ENCODE peak calls at places on chromosomes 12 and 14, in seven cellular contexts. C is GM23338, A is fibroblast of pulmonary artery, M is transverse colon, P is Calu3, X is Caco-2, Y is fibroblast of the aortic adventitia. K is an unnamed sample.

GRCh38 chr12:34400423-34400881 is 378.2 kb downstream of the ALG10 start:
- DNase-seq in C (no peak), A (no peak), M (peak), P (no peak), X (peak), Y (no peak), K (peak)

GRCh38 chr14:99062216-99062615 is 209.8 kb downstream of the BCL11B start:
- DNase-seq in C (no peak), A (no peak), M (no peak), P (no peak), X (no peak), Y (no peak), K (no peak)

GRCh38 chr12:98893601-98894411 is 248.7 kb downstream of the APAF1 start:
- DNase-seq in C (peak), A (no peak), M (no peak), P (no peak), X (no peak), Y (no peak), K (no peak)

GRCh38 chr12:26293612-26294011 is 98.2 kb downstream of the SSPN start:
- DNase-seq in C (no peak), A (no peak), M (no peak), P (no peak), X (no peak), Y (no peak), K (no peak)

GRCh38 chr12:104218935-104219334 is 3.4 kb downstream of the TXNRD1 start:
- DNase-seq in C (no peak), A (peak), M (no peak), P (no peak), X (no peak), Y (peak), K (no peak)

GRCh38 chr14:86357119-86357518 is 827.2 kb downstream of the FLRT2 start:
- DNase-seq in C (no peak), A (no peak), M (no peak), P (no peak), X (no peak), Y (no peak), K (no peak)

GRCh38 chr12:105935981-105936380 is 202.8 kb downstream of the NUAK1 start:
- DNase-seq in C (no peak), A (peak), M (no peak), P (no peak), X (no peak), Y (no peak), K (no peak)

GRCh38 chr14:80781968-80782367 is 159.6 kb downstream of the CEP128 start:
- DNase-seq in C (no peak), A (peak), M (no peak), P (no peak), X (no peak), Y (peak), K (no peak)

GRCh38 chr12:102652645-102653313 is 172.4 kb upstream of the IGF1 start:
- DNase-seq in C (no peak), A (no peak), M (no peak), P (no peak), X (no peak), Y (no peak), K (no peak)

GRCh38 chr12:64006211-64006610 is 161.7 kb downstream of the SRGAP1 start:
- DNase-seq in C (no peak), A (peak), M (no peak), P (no peak), X (no peak), Y (peak), K (no peak)

GRCh38 chr12:13652105-13652504 is 329.3 kb downstream of the GRIN2B start:
- DNase-seq in C (no peak), A (no peak), M (no peak), P (no peak), X (no peak), Y (no peak), K (no peak)

GRCh38 chr14:40197344-40197743 is 765.1 kb upstream of the FBXO33 start:
- DNase-seq in C (no peak), A (no peak), M (no peak), P (no peak), X (no peak), Y (no peak), K (no peak)

GRCh38 chr12:45299132-45299692 is 83.3 kb downstream of the ANO6 start:
- DNase-seq in C (no peak), A (peak), M (no peak), P (no peak), X (no peak), Y (peak), K (no peak)

GRCh38 chr12:62259311-62259992 is 752 bp upstream of the USP15 start:
- DNase-seq in C (peak), A (no peak), M (peak), P (no peak), X (no peak), Y (no peak), K (no peak)

GRCh38 chr12:112294793-112295192 is 87.4 kb downstream of the HECTD4 start:
- DNase-seq in C (no peak), A (peak), M (no peak), P (peak), X (no peak), Y (peak), K (no peak)

GRCh38 chr14:54738009-54738408 is 164.6 kb downstream of the GCH1 start:
- DNase-seq in C (no peak), A (peak), M (no peak), P (no peak), X (no peak), Y (no peak), K (no peak)

GRCh38 chr12:30111719-30112118 is 328.0 kb upstream of the TMTC1 start:
- DNase-seq in C (no peak), A (no peak), M (no peak), P (no peak), X (no peak), Y (no peak), K (no peak)

GRCh38 chr12:9943244-9943643 is 11.1 kb upstream of the CLEC2A start:
- DNase-seq in C (peak), A (no peak), M (no peak), P (no peak), X (no peak), Y (no peak), K (no peak)

GRCh38 chr14:38384746-38385145 is 128.9 kb upstream of the CLEC14A start:
- DNase-seq in C (no peak), A (no peak), M (no peak), P (no peak), X (no peak), Y (no peak), K (no peak)

GRCh38 chr12:6938353-6939186 is 5.0 kb upstream of the RNU7-1 start:
- DNase-seq in C (no peak), A (no peak), M (no peak), P (no peak), X (no peak), Y (no peak), K (no peak)
- TF ChIP-seq CTCF in C (no peak), A (no peak), M (no peak), P (no peak), X (no peak), Y (no peak), K (no peak)

DNA sequence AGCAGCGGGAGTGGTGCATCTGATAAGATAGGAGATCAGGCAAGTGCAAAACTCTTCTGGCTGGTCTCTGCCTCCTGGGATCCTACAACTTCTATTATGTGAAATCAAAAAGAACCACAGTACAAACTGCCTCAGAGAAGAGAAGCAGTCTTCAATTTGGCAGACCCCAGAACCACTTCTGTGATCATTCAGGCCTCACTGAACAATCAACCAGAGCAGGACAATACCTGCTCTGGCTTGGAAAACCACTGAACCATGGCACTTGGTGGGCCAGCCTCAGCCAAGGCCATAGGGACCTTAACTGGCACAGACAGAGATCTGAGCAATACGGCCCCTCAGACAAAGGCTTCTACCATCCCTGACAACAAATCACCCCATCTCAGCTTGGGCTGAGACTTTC is 103.0 kb downstream of the NDUFA12 start:
- DNase-seq in C (no peak), A (no peak), M (no peak), P (no peak), X (no peak), Y (no peak), K (no peak)
- TF ChIP-seq CTCF in C (no peak), A (no peak), M (no peak), P (no peak), X (no peak), Y (no peak), K (no peak)

DNA sequence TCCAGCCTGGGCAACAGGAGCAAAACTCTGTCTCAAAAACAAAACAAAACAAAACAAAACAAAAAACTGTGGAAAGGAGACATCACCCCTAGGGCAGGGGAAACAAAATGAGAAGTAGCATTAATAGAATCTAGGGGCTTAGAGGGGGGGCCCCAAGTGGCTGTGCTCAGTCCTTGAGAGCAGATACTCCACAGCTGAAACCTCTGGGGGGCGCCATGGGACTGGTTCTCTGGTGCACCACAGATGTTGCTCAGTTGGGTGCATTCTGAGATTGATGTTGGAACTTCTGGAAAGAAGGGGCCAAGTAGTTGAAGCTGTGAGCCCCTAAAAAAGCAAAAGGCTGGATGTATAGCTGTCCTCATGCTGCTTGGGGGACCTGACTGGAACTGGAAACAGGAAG is 11.8 kb upstream of the SYNE2 start:
- DNase-seq in C (peak), A (no peak), M (peak), P (no peak), X (no peak), Y (no peak), K (peak)
- TF ChIP-seq CTCF in C (peak), A (no peak), M (no peak), P (no peak), X (no peak), Y (peak), K (peak)

GRCh38 chr14:21057803-21058675 is at the start of gene RNASE8:
- DNase-seq in C (no peak), A (no peak), M (no peak), P (no peak), X (no peak), Y (no peak), K (no peak)
- TF ChIP-seq CTCF in C (no peak), A (no peak), M (no peak), P (no peak), X (no peak), Y (no peak), K (no peak)

GRCh38 chr12:57089259-57090245 is 638 bp downstream of the NAB2 start:
- DNase-seq in C (peak), A (peak), M (peak), P (peak), X (peak), Y (peak), K (no peak)

GRCh38 chr12:57088442-57089258 is at the start of gene NAB2:
- DNase-seq in C (peak), A (peak), M (peak), P (peak), X (peak), Y (peak), K (peak)

GRCh38 chr12:57086951-57087688 is 1.8 kb upstream of the NAB2 start:
- DNase-seq in C (peak), A (peak), M (peak), P (peak), X (peak), Y (peak), K (peak)

GRCh38 chr12:57087689-57088441 is 1.0 kb upstream of the NAB2 start:
- DNase-seq in C (peak), A (peak), M (peak), P (peak), X (peak), Y (peak), K (peak)

GRCh38 chr12:57085999-57086950 is 2.6 kb upstream of the NAB2 start:
- DNase-seq in C (peak), A (peak), M (peak), P (peak), X (peak), Y (peak), K (no peak)
- TF ChIP-seq CTCF in C (peak), A (peak), M (no peak), P (no peak), X (no peak), Y (peak), K (no peak)

GRCh38 chr12:121516437-121517011 is 64.3 kb downstream of the KDM2B start:
- DNase-seq in C (no peak), A (no peak), M (no peak), P (no peak), X (no peak), Y (no peak), K (no peak)

GRCh38 chr12:121513464-121514183 is 67.2 kb downstream of the KDM2B start:
- DNase-seq in C (peak), A (no peak), M (peak), P (peak), X (peak), Y (no peak), K (no peak)

GRCh38 chr12:121512561-121512960 is 68.3 kb downstream of the KDM2B start:
- DNase-seq in C (no peak), A (no peak), M (no peak), P (no peak), X (no peak), Y (no peak), K (no peak)

GRCh38 chr12:121515615-121516014 is 65.2 kb downstream of the KDM2B start:
- DNase-seq in C (no peak), A (no peak), M (no peak), P (no peak), X (no peak), Y (no peak), K (no peak)

DNA sequence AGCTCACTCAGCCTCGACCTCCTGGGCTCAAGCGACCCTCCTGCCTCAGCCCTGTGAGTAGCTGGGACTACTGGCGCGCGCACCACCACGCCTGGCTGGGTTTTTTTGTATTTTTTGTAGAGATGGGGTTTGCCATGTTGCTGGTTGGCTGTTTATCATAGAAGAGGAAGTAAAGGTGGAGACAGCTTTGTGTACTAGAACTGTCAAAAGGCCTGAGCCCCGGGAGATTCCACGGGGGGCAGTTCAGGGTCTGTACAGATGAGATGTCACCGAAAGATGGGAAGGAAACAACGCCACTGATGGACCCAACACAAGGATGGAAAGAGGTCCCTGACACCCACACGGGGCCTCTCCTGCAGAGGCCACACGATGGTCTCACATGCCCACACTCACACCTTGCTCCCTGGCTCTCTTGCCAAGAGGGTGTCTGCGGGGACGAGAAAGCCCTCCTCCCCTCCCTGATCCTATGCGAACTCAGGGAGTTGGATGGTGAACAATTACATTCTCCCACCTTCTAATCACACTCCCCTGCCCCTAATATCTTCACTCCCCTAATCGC is 66.6 kb downstream of the KDM2B start:
- DNase-seq in C (no peak), A (no peak), M (no peak), P (no peak), X (no peak), Y (no peak), K (no peak)
- TF ChIP-seq CTCF in C (no peak), A (no peak), M (no peak), P (no peak), X (no peak), Y (no peak), K (no peak)

GRCh38 chr12:40382217-40382616 is 157.4 kb downstream of the LRRK2 start:
- DNase-seq in C (peak), A (no peak), M (no peak), P (no peak), X (no peak), Y (no peak), K (no peak)
- TF ChIP-seq CTCF in C (no peak), A (no peak), M (no peak), P (no peak), X (no peak), Y (no peak), K (no peak)

GRCh38 chr12:81573228-81573627 is 185.9 kb downstream of the PPFIA2 start:
- DNase-seq in C (peak), A (peak), M (no peak), P (no peak), X (no peak), Y (peak), K (no peak)
- TF ChIP-seq CTCF in C (no peak), A (no peak), M (no peak), P (no peak), X (no peak), Y (no peak), K (no peak)

DNA sequence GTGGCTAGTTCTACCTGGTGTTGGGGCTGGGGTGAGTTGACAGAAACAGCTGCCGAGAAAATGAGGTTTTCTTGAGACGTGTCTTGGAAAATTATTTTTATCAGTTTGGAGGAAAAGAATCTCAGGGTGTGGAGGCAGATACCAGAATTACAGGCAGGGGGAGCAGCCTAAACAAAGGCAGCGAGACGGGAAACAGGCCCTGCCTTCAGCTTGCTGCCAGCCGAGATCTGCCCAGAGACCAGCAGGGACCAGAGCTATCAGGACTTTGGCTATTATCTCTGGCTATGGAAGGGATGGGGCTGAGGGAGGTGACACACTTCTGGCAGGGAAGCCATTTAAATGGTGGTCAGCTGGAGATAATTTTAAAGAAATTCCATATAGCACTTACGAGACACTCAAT is 25.7 kb downstream of the SYNDIG1L start:
- DNase-seq in C (peak), A (peak), M (no peak), P (peak), X (no peak), Y (peak), K (no peak)
- TF ChIP-seq CTCF in C (peak), A (peak), M (no peak), P (no peak), X (no peak), Y (peak), K (no peak)